ENCODE peak calls at places on chromosome 3, in five cellular contexts. U is H9, K is fibroblast of mammary gland, G is A549, R is tibial nerve. W is an unnamed sample.

GRCh38 chr3:112813723-112814171 is 32.9 kb downstream of the CD200R1L start:
- DNase-seq in U (no peak), G (no peak), K (peak), R (peak), W (no peak)

GRCh38 chr3:149005424-149005823 is 14.1 kb downstream of the GYG1 start:
- DNase-seq in K (no peak), R (no peak), U (no peak), G (no peak), W (no peak)

GRCh38 chr3:299590-300301 is 103.2 kb downstream of the CHL1 start:
- DNase-seq in R (no peak), K (no peak), G (no peak), U (no peak), W (no peak)

GRCh38 chr3:122515020-122515468 is 305 bp upstream of the KPNA1 start:
- DNase-seq in U (no peak), G (no peak), R (no peak), K (no peak), W (no peak)

GRCh38 chr3:81419196-81419595 is 342.2 kb downstream of the GBE1 start:
- DNase-seq in K (peak), U (no peak), R (no peak), G (peak), W (no peak)

GRCh38 chr3:39148116-39149058 is 5.0 kb downstream of the CSRNP1 start:
- DNase-seq in R (no peak), G (no peak), K (peak), U (no peak), W (no peak)

GRCh38 chr3:115415246-115415645 is 208.1 kb upstream of the GAP43 start:
- DNase-seq in U (no peak), G (no peak), R (no peak), K (no peak), W (no peak)

GRCh38 chr3:104835376-104835775 is 531.3 kb upstream of the ALCAM start:
- DNase-seq in K (no peak), G (no peak), R (no peak), U (no peak), W (no peak)

GRCh38 chr3:195095035-195095703 is 175.8 kb downstream of the XXYLT1 start:
- DNase-seq in R (no peak), U (no peak), G (no peak), K (no peak), W (no peak)

GRCh38 chr3:127673191-127674098 is 693 bp downstream of the ABTB1 start:
- DNase-seq in G (peak), K (peak), R (no peak), U (peak), W (no peak)

GRCh38 chr3:151037746-151038145 is 47.7 kb upstream of the MED12L start:
- DNase-seq in U (no peak), R (no peak), K (peak), G (peak), W (no peak)

GRCh38 chr3:73624363-73625123 is at the start of gene PDZRN3:
- DNase-seq in R (peak), U (peak), G (no peak), K (peak), W (peak)

GRCh38 chr3:41304603-41305002 is 105.3 kb downstream of the CTNNB1 start:
- DNase-seq in R (no peak), K (peak), G (peak), U (no peak), W (no peak)

GRCh38 chr3:141680620-141681389 is 57.3 kb upstream of the RNF7 start:
- DNase-seq in R (no peak), G (no peak), U (peak), K (peak), W (no peak)

GRCh38 chr3:178277605-178278004 is 258.6 kb upstream of the KCNMB2 start:
- DNase-seq in K (peak), R (no peak), G (no peak), U (no peak), W (no peak)

GRCh38 chr3:141050913-141051632 is at the start of gene SPSB4:
- DNase-seq in G (peak), R (no peak), U (peak), K (peak), W (peak)

GRCh38 chr3:66997560-66998074 is 490 bp upstream of the KBTBD8 start:
- DNase-seq in K (peak), U (no peak), R (no peak), G (no peak), W (no peak)

GRCh38 chr3:196096382-196096953 is 14.6 kb upstream of the TFRC start:
- DNase-seq in R (peak), K (no peak), G (no peak), U (no peak), W (no peak)

GRCh38 chr3:53027254-53027844 is 18.5 kb downstream of the SFMBT1 start:
- DNase-seq in G (no peak), K (no peak), U (no peak), R (no peak), W (no peak)

GRCh38 chr3:114839476-114839875 is 307.6 kb downstream of the ZBTB20 start:
- DNase-seq in U (no peak), G (peak), R (no peak), K (peak), W (no peak)

GRCh38 chr3:61186030-61186429 is 65.2 kb downstream of the FHIT start:
- DNase-seq in R (no peak), K (no peak), U (no peak), G (no peak), W (no peak)

GRCh38 chr3:12350151-12350813 is 61.4 kb downstream of the PPARG start:
- DNase-seq in U (no peak), R (peak), K (peak), G (no peak), W (no peak)

GRCh38 chr3:23052230-23053019 is 150.7 kb upstream of the UBE2E2 start:
- DNase-seq in K (peak), R (no peak), U (peak), G (peak), W (no peak)

GRCh38 chr3:70771426-70772147 is 459.1 kb upstream of the MDFIC2 start:
- DNase-seq in R (no peak), K (peak), U (no peak), G (no peak), W (no peak)

GRCh38 chr3:82581350-82581749 is 819.9 kb upstream of the GBE1 start:
- DNase-seq in R (no peak), K (no peak), G (no peak), U (no peak), W (no peak)

GRCh38 chr3:40921251-40921650 is 278.1 kb upstream of the CTNNB1 start:
- DNase-seq in U (no peak), R (no peak), G (no peak), K (no peak), W (no peak)

GRCh38 chr3:11568503-11569155 is 75.1 kb downstream of the VGLL4 start:
- DNase-seq in U (no peak), R (peak), G (peak), K (peak), W (no peak)

GRCh38 chr3:45496550-45496949 is 98.0 kb upstream of the LIMD1 start:
- DNase-seq in R (no peak), G (no peak), K (peak), U (no peak), W (no peak)

GRCh38 chr3:135192929-135193328 is 397.9 kb downstream of the EPHB1 start:
- DNase-seq in R (no peak), K (peak), G (no peak), U (no peak), W (no peak)

GRCh38 chr3:8579101-8579500 is 65.5 kb downstream of the SSUH2 start:
- DNase-seq in K (no peak), U (no peak), G (no peak), R (no peak), W (no peak)

GRCh38 chr3:58299839-58300516 is 6.1 kb upstream of the RPP14 start:
- DNase-seq in U (no peak), R (peak), G (peak), K (peak), W (no peak)

GRCh38 chr3:107117922-107118576 is 259.2 kb upstream of the CCDC54 start:
- DNase-seq in R (peak), G (peak), K (peak), U (peak), W (no peak)

GRCh38 chr3:185069583-185070030 is 83.3 kb downstream of the C3orf70 start:
- DNase-seq in K (no peak), U (peak), R (no peak), G (no peak), W (no peak)

DNA sequence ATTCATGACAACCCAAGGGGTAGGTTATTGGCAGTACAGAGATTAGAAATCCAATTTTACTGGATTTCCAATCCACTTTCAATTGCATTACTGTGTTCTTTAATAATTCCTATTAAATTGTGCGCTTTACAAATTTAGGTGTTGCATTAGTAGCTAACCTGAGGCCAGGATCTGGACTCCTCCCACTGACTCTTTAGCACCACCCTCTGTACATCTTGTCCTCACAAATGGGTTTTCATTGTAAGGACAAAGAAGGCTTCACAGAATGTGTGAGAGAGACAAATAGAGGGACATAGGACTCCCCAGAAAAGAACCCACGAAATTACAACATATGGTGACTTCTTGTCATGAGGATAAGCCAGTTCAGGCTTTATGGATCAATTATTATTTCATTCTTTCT is 643.1 kb upstream of the NAALADL2 start:
- DNase-seq in R (no peak), K (no peak), G (no peak), U (no peak), W (no peak)
- TF ChIP-seq CTCF in R (no peak), K (no peak), G (no peak), U (no peak), W (no peak)

DNA sequence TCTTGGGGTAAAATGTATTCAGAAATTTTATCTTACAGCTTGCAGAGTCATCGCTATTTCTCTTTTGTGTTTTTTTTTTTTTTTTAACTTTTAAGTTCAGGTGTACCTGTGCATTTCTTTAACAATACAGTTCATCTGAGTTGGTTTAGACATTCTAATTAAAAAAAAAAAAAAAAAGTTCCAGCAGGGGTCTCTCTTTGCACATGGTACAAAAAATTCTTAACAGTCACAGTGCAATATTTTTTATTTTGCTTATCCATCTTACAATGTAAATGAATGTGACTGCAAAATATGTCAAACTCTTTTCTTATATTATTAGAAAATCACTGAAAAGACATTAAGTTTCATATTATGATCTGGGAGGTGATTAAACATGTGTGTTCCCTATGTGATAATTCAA is 47.5 kb upstream of the SLC9A9 start:
- DNase-seq in K (peak), G (no peak), R (no peak), U (no peak), W (no peak)
- TF ChIP-seq CTCF in K (peak), G (peak), R (no peak), U (peak), W (peak)

GRCh38 chr3:14548321-14548729 is 8.2 kb upstream of the GRIP2 start:
- DNase-seq in G (peak), U (peak), K (peak), R (peak), W (peak)
- TF ChIP-seq CTCF in G (peak), U (peak), K (peak), R (peak), W (peak)

GRCh38 chr3:69360690-69361089 is 25.2 kb downstream of the FRMD4B start:
- DNase-seq in R (no peak), K (no peak), G (no peak), U (no peak), W (no peak)
- TF ChIP-seq CTCF in R (no peak), K (no peak), G (no peak), U (no peak), W (no peak)

GRCh38 chr3:160159806-160160205 is 65.4 kb upstream of the C3orf80 start:
- DNase-seq in G (no peak), K (no peak), U (no peak), R (no peak), W (no peak)

GRCh38 chr3:160162440-160162839 is 62.8 kb upstream of the C3orf80 start:
- DNase-seq in R (no peak), K (no peak), U (peak), G (no peak), W (no peak)

GRCh38 chr3:160168290-160168689 is 56.9 kb upstream of the C3orf80 start:
- DNase-seq in R (no peak), U (no peak), G (no peak), K (no peak), W (no peak)

GRCh38 chr3:160159346-160159745 is 65.9 kb upstream of the C3orf80 start:
- DNase-seq in G (no peak), R (no peak), U (no peak), K (no peak), W (no peak)

GRCh38 chr3:160163259-160163878 is 61.9 kb upstream of the C3orf80 start:
- DNase-seq in K (peak), U (no peak), G (peak), R (no peak), W (no peak)
- TF ChIP-seq CTCF in K (peak), U (peak), G (peak), R (no peak), W (peak)

DNA sequence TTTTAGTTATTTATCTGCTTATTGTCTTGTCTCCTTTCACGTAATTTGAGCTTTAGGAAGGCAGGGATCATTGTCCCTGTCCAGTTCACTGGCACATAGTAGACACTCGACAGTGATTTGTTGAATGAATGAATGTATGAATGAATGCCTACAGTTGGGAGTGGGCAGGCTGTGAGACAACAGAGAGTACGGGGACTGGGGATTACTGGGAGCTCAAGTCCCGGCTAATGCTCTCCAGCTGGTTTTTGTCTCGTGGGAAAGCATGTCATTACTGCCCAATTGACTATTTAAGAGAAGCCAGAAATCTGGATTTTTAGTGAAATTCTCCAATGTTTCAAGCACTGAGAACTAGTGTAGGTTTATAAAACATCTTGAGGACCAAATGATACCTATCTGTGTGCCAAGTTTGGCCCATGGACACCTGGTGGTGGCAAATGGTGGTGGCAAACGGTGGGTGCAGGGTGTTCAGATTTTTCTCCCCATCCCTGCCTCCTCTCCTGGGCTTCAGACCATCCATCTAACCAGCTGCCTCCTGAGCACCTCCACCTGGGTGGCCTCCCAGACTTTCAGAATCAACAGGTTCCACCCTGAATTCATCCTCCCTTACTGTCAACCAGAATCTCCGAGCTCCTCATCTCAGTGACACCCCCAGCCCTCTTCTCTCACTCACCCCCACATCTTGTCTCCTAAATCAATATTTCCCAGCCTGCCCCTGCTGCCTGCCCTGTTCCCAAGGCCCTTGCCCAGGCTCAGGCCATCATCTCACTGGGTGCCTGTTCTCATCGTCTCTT is 36.2 kb upstream of the TRH start:
- DNase-seq in K (no peak), U (no peak), G (no peak), R (no peak), W (no peak)
- TF ChIP-seq CTCF in K (no peak), U (peak), G (no peak), R (no peak), W (no peak)

GRCh38 chr3:125519678-125520562 is at the start of gene SNX4:
- DNase-seq in K (peak), U (peak), R (peak), G (peak), W (peak)
- TF ChIP-seq CTCF in K (no peak), U (no peak), R (no peak), G (no peak), W (no peak)

GRCh38 chr3:37349640-37350039 is 175.3 kb upstream of the LRRFIP2 start:
- DNase-seq in R (no peak), K (no peak), G (no peak), U (no peak), W (no peak)
- TF ChIP-seq CTCF in R (no peak), K (no peak), G (no peak), U (no peak), W (no peak)